ENCODE peak calls at places on chromosomes 6 and 20, in five cellular contexts. O is A549, K is Peyer's patch, I is aorta, B is right cardiac atrium. P is an unnamed sample.

GRCh38 chr6:140253096-140253495 is 878.6 kb upstream of the CITED2 start:
- DNase-seq in I (no peak), O (no peak), K (no peak), B (no peak), P (no peak)

GRCh38 chr6:139099984-139100383 is 34.9 kb upstream of the HECA start:
- DNase-seq in K (no peak), I (no peak), B (no peak), O (no peak), P (no peak)

GRCh38 chr6:165204807-165205545 is 104.4 kb downstream of the C6orf118 start:
- DNase-seq in I (no peak), O (no peak), K (no peak), B (no peak), P (no peak)

GRCh38 chr6:156851447-156851846 is 74.3 kb downstream of the ARID1B start:
- DNase-seq in K (no peak), I (no peak), O (no peak), B (no peak), P (peak; percentile 75)

GRCh38 chr6:2865270-2866182 is 23.9 kb upstream of the SERPINB1 start:
- DNase-seq in K (no peak), B (no peak), I (no peak), O (no peak), P (no peak)

GRCh38 chr6:166009385-166010031 is 158.1 kb downstream of the TBXT start:
- DNase-seq in K (no peak), O (peak; percentile 45), B (no peak), I (no peak), P (no peak)

GRCh38 chr6:113328886-113329381 is 528.2 kb upstream of the MARCKS start:
- DNase-seq in O (no peak), I (no peak), K (no peak), B (no peak), P (no peak)

GRCh38 chr6:52643158-52643557 is 27.8 kb upstream of the TMEM14A start:
- DNase-seq in K (no peak), I (no peak), O (no peak), B (no peak), P (no peak)

GRCh38 chr20:21262812-21263211 is 40.3 kb upstream of the XRN2 start:
- DNase-seq in I (no peak), K (no peak), O (no peak), B (no peak), P (no peak)

GRCh38 chr6:163585932-163586437 is 171.5 kb downstream of the QKI start:
- DNase-seq in K (no peak), I (no peak), O (peak; percentile 63), B (no peak), P (no peak)

GRCh38 chr6:85747654-85748053 is 105.0 kb upstream of the SYNCRIP start:
- DNase-seq in I (no peak), K (no peak), O (peak; percentile 14), B (no peak), P (no peak)

GRCh38 chr20:43357352-43357751 is 100.3 kb upstream of the SRSF6 start:
- DNase-seq in O (no peak), K (no peak), I (no peak), B (no peak), P (no peak)

GRCh38 chr6:159220093-159220492 is 50.9 kb downstream of the FNDC1 start:
- DNase-seq in I (no peak), B (no peak), K (no peak), O (no peak), P (no peak)

GRCh38 chr6:133240511-133241087 is 558 bp upstream of the EYA4 start:
- DNase-seq in B (peak; percentile 77), I (peak; percentile 70), O (peak; percentile 82), K (no peak), P (peak; percentile 49)

GRCh38 chr6:21935561-21936028 is 342.0 kb downstream of the SOX4 start:
- DNase-seq in O (peak; percentile 41), I (no peak), K (no peak), B (no peak), P (peak; percentile 73)

GRCh38 chr6:91816335-91816734 is 1229.5 kb upstream of the MAP3K7 start:
- DNase-seq in I (no peak), O (no peak), B (peak; percentile 19), K (no peak), P (no peak)

GRCh38 chr6:168192901-168193815 is 114.1 kb upstream of the FRMD1 start:
- DNase-seq in I (no peak), B (no peak), O (no peak), K (peak; percentile 29), P (peak; percentile 5)

DNA sequence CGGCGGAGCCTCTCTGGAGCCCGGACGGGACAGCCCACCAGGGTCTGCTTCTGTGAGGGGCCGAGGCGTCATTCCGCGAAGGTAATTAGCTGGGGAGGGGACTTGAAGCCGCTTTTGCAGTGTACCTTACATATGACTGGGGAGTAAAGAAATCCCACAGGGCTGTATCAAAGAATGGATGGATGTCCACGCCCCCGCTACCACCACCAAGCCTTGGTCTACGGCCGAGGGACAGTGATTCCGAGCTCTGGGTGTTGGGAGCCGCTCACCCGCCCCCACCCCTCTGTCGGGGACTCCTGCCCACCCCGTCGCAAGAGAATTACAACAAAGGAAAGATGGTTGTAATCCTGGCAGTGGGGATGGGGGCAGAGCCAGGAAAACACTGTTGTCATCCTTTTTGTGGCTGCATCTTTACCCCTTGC is 767 bp upstream of the FBXO30 start:
- DNase-seq in O (no peak), B (peak; percentile 59), I (no peak), K (no peak), P (peak; percentile 44)
- H3K4me1 ChIP-seq in O (peaks cover 21% of the 10 kb centered on the region), B (no peaks in the 10 kb centered on the region), I (peaks cover 8% of the 10 kb centered on the region), K (no peaks in the 10 kb centered on the region), P (peaks cover 17% of the 10 kb centered on the region)

GRCh38 chr20:37348643-37349516 is 2.9 kb downstream of the SRC start:
- DNase-seq in I (no peak), K (peak; percentile 46), O (no peak), B (no peak), P (no peak)

GRCh38 chr20:37346232-37346525 is 239 bp downstream of the SRC start:
- DNase-seq in I (no peak), K (no peak), O (no peak), B (no peak), P (no peak)

GRCh38 chr20:37346526-37347346 is 796 bp downstream of the SRC start:
- DNase-seq in B (peak; percentile 70), K (no peak), I (peak; percentile 71), O (no peak), P (no peak)

GRCh38 chr20:37347891-37348642 is 2.1 kb downstream of the SRC start:
- DNase-seq in B (peak; percentile 23), K (peak; percentile 47), I (peak; percentile 54), O (no peak), P (no peak)

GRCh38 chr20:37347347-37347823 is 1.4 kb downstream of the SRC start:
- DNase-seq in I (no peak), K (no peak), O (no peak), B (no peak), P (no peak)
- H3K4me3 ChIP-seq in I (no peak overlapping the region), K (peak overlapping the region; percentile 78), O (peak overlapping the region; percentile 89), B (no peak overlapping the region), P (peak overlapping the region; percentile 55)

DNA sequence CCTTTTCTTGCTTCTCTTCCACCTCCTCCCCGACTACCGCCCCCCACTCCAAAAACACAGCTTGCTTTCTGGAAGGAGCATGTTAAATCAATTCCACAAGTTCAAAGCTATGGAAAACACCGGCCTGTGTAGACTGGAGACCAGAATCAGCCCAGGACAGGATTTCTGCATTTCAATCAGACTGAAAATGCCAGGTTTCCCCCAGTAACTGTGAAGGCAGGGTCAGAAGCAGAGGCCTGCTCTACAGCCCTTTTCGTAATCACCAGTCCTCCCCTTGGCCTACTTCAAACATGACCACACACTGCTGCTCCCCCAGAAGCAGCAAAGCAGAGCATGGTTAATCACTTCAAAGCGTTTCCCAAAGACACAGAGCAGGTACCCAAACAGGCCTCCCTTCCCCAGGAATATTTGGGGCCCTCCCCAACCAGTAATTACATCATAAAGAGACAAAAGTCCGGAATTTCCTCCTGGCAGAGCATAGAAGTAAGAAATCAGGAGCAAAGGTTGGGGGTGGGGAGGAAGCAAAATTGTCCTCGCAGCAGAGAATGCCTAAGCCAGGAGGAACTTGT is 38.4 kb downstream of the ZMYND8 start:
- DNase-seq in K (peak; percentile 65), B (no peak), O (peak; percentile 82), I (peak; percentile 38), P (peak; percentile 22)
- H3K4me1 ChIP-seq in K (peaks cover 77% of the 10 kb centered on the region), B (peaks cover 48% of the 10 kb centered on the region), O (peaks cover 89% of the 10 kb centered on the region), I (no peaks in the 10 kb centered on the region), P (peaks cover 63% of the 10 kb centered on the region)

DNA sequence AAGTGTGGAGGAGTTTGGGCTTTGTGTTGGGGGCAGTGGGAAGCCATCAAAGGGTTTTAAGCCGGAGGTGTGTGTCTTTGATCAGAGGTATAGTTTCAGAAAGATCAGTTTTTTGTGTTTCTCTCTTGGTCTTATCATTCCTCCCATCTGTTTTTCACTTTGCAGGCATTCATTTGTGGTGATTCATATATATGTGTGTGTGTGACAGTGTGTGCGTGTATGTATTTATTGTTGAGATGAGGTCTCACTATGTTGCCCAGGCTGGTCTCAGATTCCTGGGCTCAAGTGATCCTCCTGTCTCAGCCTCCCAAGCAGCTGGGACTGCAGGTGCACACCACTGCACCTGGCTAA is 11.1 kb upstream of the SERINC3 start:
- DNase-seq in B (no peak), K (no peak), O (no peak), I (no peak), P (no peak)
- H3K4me3 ChIP-seq in B (peak overlapping the region; percentile 91), K (peak overlapping the region; percentile 96), O (no peak overlapping the region), I (no peak overlapping the region), P (no peak overlapping the region)

GRCh38 chr20:50810063-50810462 is 15.2 kb downstream of the BCAS4 start:
- DNase-seq in K (no peak), B (no peak), I (no peak), O (no peak), P (no peak)
- H3K4me1 ChIP-seq in K (no peaks in the 10 kb centered on the region), B (no peaks in the 10 kb centered on the region), I (no peaks in the 10 kb centered on the region), O (no peaks in the 10 kb centered on the region), P (no peaks in the 10 kb centered on the region)

GRCh38 chr6:37511910-37512399 is 12.3 kb upstream of the CCDC167 start:
- DNase-seq in B (no peak), O (no peak), I (no peak), K (no peak), P (no peak)
- H3K4me3 ChIP-seq in B (no peak overlapping the region), O (no peak overlapping the region), I (no peak overlapping the region), K (no peak overlapping the region), P (no peak overlapping the region)

GRCh38 chr20:50958733-50959542 is at the start of gene MOCS3:
- DNase-seq in I (peak; percentile 90), K (peak; percentile 82), O (peak; percentile 95), B (peak; percentile 90), P (peak; percentile 84)
- H3K4me1 ChIP-seq in I (no peaks in the 10 kb centered on the region), K (peaks cover 36% of the 10 kb centered on the region), O (peaks cover 17% of the 10 kb centered on the region), B (peaks cover 12% of the 10 kb centered on the region), P (peaks cover 8% of the 10 kb centered on the region)

DNA sequence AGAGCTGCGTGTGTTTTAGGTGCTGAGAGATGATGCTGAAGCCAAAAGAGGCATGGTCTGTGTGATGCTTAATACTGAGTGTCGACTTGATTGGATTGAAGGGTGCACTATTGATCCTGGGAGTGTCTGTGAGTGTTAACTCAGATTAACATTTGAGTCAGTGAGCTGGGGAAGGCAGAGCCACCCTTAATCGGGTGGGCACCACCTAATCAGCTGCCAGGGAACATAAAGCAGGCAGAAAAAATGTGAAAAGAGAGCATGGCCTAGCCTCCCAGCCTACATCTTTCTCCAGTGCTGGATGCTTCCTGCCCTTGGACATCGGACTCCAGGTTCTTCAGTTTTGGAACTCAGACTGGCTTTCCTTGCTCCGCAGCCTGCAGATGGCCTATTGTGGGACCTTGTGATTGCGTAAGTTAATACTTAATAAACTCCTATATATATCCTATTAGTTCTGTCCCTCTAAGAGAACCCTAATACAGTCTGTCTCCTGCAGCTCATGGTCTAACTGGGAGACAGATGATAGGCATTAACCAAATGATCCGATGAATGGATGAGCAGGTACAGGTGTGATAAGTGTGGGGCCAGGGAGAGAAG is 91.6 kb downstream of the TFAP2C start:
- DNase-seq in K (no peak), B (no peak), I (no peak), O (no peak), P (no peak)
- H3K4me3 ChIP-seq in K (no peak overlapping the region), B (no peak overlapping the region), I (no peak overlapping the region), O (no peak overlapping the region), P (no peak overlapping the region)

P was measured in HAP-1.